ENCODE peak calls at places on chromosomes 1 and 21, in four cellular contexts. O is epithelial cell of esophagus, H is astrocyte of the cerebellum, X is SK-N-SH. F is an unnamed sample.

GRCh38 chr1:168408531-168409242 is 128.0 kb downstream of the TBX19 start:
- DNase-seq in X (no peak), O (peak), H (peak), F (no peak)

GRCh38 chr1:20729990-20730689 is 2.4 kb downstream of the SH2D5 start:
- DNase-seq in X (peak), H (no peak), O (no peak), F (no peak)

GRCh38 chr1:6348511-6349191 is 44.9 kb downstream of the ACOT7 start:
- DNase-seq in H (peak), O (peak), X (no peak), F (no peak)

GRCh38 chr1:107491582-107491981 is 350.7 kb downstream of the NTNG1 start:
- DNase-seq in X (no peak), H (no peak), O (no peak), F (no peak)

GRCh38 chr1:229550812-229551567 is 7.5 kb downstream of the ABCB10 start:
- DNase-seq in X (no peak), H (no peak), O (no peak), F (no peak)

GRCh38 chr1:231181271-231181670 is 19.4 kb downstream of the TRIM67 start:
- DNase-seq in H (no peak), X (no peak), O (no peak), F (no peak)

GRCh38 chr1:119870917-119871486 is 25.3 kb downstream of the ADAM30 start:
- DNase-seq in O (peak), H (peak), X (peak), F (no peak)

GRCh38 chr1:172476218-172476811 is 32.4 kb upstream of the PIGC start:
- DNase-seq in O (peak), X (no peak), H (no peak), F (no peak)

GRCh38 chr1:202861420-202862121 is 27.4 kb downstream of the RABIF start:
- DNase-seq in O (peak), H (peak), X (peak), F (peak)

GRCh38 chr1:153538315-153538821 is 2.4 kb downstream of the S100A5 start:
- DNase-seq in H (no peak), X (peak), O (peak), F (no peak)

GRCh38 chr1:107277022-107277421 is 136.2 kb downstream of the NTNG1 start:
- DNase-seq in O (peak), X (peak), H (peak), F (no peak)

GRCh38 chr1:53337499-53337898 is 9.6 kb upstream of the LRP8 start:
- DNase-seq in X (no peak), O (no peak), H (no peak), F (no peak)

GRCh38 chr1:94045465-94046056 is 75.4 kb downstream of the ABCA4 start:
- DNase-seq in O (peak), X (peak), H (peak), F (peak)

GRCh38 chr1:13808729-13809131 is 108.7 kb downstream of the PRDM2 start:
- DNase-seq in X (no peak), O (peak), H (no peak), F (no peak)

GRCh38 chr1:40075251-40075650 is 21.8 kb downstream of the PPT1 start:
- DNase-seq in O (no peak), X (no peak), H (no peak), F (no peak)

GRCh38 chr1:206909167-206909882 is 12.1 kb downstream of the IL24 start:
- DNase-seq in X (peak), O (peak), H (no peak), F (no peak)

GRCh38 chr21:33945652-33946270 is 30.2 kb upstream of the ATP5PO start:
- DNase-seq in O (peak), X (no peak), H (no peak), F (no peak)

GRCh38 chr1:1622578-1623094 is 7.3 kb downstream of the MIB2 start:
- DNase-seq in H (no peak), X (no peak), O (no peak), F (no peak)

GRCh38 chr1:179169616-179170467 is 59.6 kb downstream of the ABL2 start:
- DNase-seq in H (peak), X (no peak), O (peak), F (peak)

GRCh38 chr1:169892819-169893644 is 664 bp downstream of the SCYL3 start:
- DNase-seq in H (no peak), X (no peak), O (peak), F (no peak)

GRCh38 chr1:45337630-45338320 is 2.2 kb upstream of the TOE1 start:
- DNase-seq in H (no peak), O (no peak), X (no peak), F (no peak)

GRCh38 chr21:45413922-45414321 is 9.0 kb downstream of the COL18A1 start:
- DNase-seq in H (no peak), X (no peak), O (no peak), F (no peak)

GRCh38 chr1:116415699-116416533 is 42.9 kb downstream of the ATP1A1 start:
- DNase-seq in X (peak), H (no peak), O (no peak), F (no peak)

GRCh38 chr1:85374160-85374559 is 90.8 kb downstream of the DDAH1 start:
- DNase-seq in X (no peak), H (peak), O (peak), F (peak)

GRCh38 chr1:108009603-108010195 is 44.7 kb upstream of the VAV3 start:
- DNase-seq in H (no peak), O (peak), X (no peak), F (no peak)

GRCh38 chr1:233707153-233707905 is 93.4 kb downstream of the KCNK1 start:
- DNase-seq in O (peak), X (no peak), H (no peak), F (peak)

GRCh38 chr1:67367370-67368345 is 60.0 kb downstream of the IL12RB2 start:
- DNase-seq in H (no peak), O (peak), X (peak), F (no peak)

GRCh38 chr1:8903908-8904650 is 25.6 kb upstream of the ENO1 start:
- DNase-seq in O (peak), X (peak), H (peak), F (peak)

GRCh38 chr1:12179111-12179519 is 12.3 kb downstream of the TNFRSF1B start:
- DNase-seq in O (no peak), X (no peak), H (no peak), F (no peak)

GRCh38 chr1:77552626-77553025 is 129.8 kb downstream of the ZZZ3 start:
- DNase-seq in H (no peak), X (no peak), O (no peak), F (no peak)

GRCh38 chr1:6261615-6261995 is 707 bp upstream of the GPR153 start:
- DNase-seq in H (no peak), X (peak), O (no peak), F (no peak)

GRCh38 chr1:17140279-17140678 is 21.0 kb upstream of the PADI2 start:
- DNase-seq in X (no peak), O (peak), H (no peak), F (no peak)

GRCh38 chr1:157678721-157679120 is 21.8 kb downstream of the FCRL3 start:
- DNase-seq in H (no peak), X (no peak), O (peak), F (no peak)

GRCh38 chr1:89552481-89553194 is 28.0 kb downstream of the LRRC8B start:
- DNase-seq in O (peak), X (no peak), H (no peak), F (no peak)

DNA sequence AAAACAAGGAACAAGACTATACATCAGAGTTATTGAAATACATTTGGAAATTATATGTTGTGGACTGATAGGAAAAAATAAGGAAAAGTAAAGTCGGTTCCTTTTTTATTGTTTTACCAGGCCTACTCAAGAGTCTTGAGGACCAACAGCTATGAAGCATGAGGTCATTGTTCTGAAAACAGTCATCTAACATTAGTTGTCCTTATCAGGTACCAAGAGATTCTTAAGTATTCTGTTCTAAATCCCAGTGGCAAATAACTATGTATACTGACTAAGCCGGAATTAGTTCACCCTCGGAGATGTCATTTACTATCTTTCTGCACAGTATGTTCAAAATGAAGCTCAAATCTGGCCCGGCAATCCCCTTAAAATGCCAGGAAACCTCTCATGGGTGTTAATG is 585 bp downstream of the ADGRL4 start:
- DNase-seq in O (no peak), X (no peak), H (no peak), F (no peak)
- H3K4me3 ChIP-seq in O (no peak), X (no peak), H (peak), F (peak)

DNA sequence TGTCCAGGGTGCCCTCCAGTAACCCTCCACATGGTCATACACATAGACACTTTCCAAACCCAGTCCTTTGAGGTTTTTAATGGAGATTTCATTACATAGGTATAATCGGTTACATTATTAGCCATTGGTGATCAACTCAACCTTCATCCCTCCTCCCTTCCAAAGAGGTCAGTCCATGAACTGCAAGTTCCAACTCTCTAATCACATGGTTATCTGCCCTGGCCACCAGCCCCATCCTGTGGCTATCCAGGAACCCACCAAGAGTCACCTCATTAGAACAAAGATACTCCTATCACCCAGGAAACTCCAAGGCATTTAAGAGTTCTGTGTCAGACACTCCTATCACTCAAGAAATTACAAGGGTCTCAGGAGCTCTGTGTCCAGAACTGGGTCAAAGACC is 12.2 kb downstream of the ATP1A4 start:
- DNase-seq in O (peak), X (no peak), H (no peak), F (no peak)
- TF ChIP-seq CTCF in O (no peak), X (peak), H (no peak), F (peak)

GRCh38 chr1:243916160-243916559 is 66.1 kb upstream of the AKT3 start:
- DNase-seq in O (peak), H (no peak), X (no peak), F (no peak)

GRCh38 chr1:243921113-243921512 is 71.1 kb upstream of the AKT3 start:
- DNase-seq in H (no peak), X (no peak), O (no peak), F (no peak)

GRCh38 chr1:243917177-243917862 is 67.3 kb upstream of the AKT3 start:
- DNase-seq in X (peak), H (peak), O (peak), F (peak)

GRCh38 chr1:243923292-243924171 is 73.5 kb upstream of the AKT3 start:
- DNase-seq in H (no peak), O (no peak), X (no peak), F (no peak)

GRCh38 chr1:243917863-243918565 is 68.0 kb upstream of the AKT3 start:
- DNase-seq in X (no peak), H (no peak), O (no peak), F (no peak)
- H3K4me3 ChIP-seq in X (peak), H (peak), O (peak), F (peak)

GRCh38 chr21:31449912-31450535 is 106.0 kb upstream of the TIAM1 start:
- DNase-seq in H (no peak), O (no peak), X (no peak), F (no peak)
- TF ChIP-seq CTCF in H (no peak), O (no peak), X (no peak), F (no peak)

DNA sequence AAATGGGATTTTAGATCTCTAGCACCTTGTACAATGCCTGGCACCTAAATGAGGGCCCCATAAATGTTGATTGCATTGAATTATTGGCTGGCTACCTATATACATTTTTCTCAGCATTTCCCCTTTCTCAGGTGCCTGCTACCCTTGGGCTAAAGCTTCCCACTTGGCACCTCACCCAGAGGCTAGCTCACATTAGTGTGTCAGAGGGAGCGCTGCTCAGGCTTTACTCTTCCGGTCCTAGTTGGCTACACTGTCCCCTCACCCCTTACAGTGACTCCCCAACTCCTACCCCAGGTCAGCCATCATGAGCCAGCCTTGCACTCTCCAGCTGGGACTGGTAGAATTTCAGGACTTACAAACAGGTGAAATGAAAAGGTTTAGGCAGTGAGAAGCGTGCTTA is 9.5 kb downstream of the TRAF5 start:
- DNase-seq in X (no peak), O (no peak), H (no peak), F (no peak)
- H3K4me3 ChIP-seq in X (no peak), O (no peak), H (no peak), F (no peak)

DNA sequence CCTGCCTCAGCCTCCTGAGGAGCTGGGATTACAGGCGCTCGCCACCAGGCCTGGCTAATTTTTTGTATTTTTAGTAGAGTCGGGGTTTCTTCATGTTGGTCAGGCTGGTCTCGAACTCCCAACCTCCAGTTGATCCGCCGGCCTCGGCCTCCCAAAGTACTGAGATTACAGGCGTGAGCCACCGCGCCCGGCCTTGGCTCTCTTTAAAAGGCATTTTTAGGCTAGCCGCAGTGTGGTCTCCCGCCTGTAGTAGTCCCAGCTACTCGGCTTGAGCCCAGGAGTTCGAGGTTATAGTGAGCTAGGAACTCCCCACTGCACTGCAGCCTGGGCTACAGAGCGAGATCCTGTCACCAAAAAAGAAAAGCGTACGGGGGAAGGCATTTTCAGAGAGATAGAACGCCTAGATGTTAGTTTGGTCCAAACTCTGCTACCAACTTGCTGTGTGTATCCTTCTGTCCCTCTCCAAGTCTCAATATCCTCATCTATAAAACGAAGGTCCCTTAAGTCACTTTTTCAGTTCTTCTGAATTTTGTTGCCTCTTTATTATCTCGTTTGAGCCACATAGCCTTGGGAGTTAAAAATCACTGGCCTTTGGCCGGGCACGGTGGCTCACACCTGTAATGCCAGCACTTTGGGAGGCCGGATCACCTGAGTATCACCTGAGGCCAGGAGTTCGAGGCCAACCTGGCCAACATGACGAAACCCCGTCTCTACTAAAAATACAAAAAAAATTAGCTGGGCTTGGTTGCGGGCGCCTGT is 734 bp downstream of the MED18 start:
- DNase-seq in O (no peak), H (peak), X (peak), F (no peak)
- TF ChIP-seq CTCF in O (peak), H (no peak), X (no peak), F (peak)